ENCODE peak calls at places on chromosomes 6 and 20, in six cellular contexts. O is GM23338, L is DND-41, S is MM.1S, A is astrocyte, U is hepatocyte. M is an unnamed sample.

GRCh38 chr6:55980627-55981211 is 105.3 kb upstream of the BMP5 start:
- DNase-seq in O (peak), L (peak), S (peak), A (peak), U (peak), M (peak)

GRCh38 chr20:32411955-32412706 is 54.0 kb downstream of the ASXL1 start:
- DNase-seq in O (no peak), L (no peak), S (no peak), A (no peak), U (no peak), M (no peak)

GRCh38 chr20:13517801-13518200 is 120.9 kb downstream of the TASP1 start:
- DNase-seq in O (no peak), L (no peak), S (no peak), A (no peak), U (no peak), M (no peak)

GRCh38 chr6:14818422-14818884 is 427.4 kb upstream of the JARID2 start:
- DNase-seq in O (no peak), L (no peak), S (no peak), A (no peak), U (no peak), M (no peak)

GRCh38 chr6:72650081-72650745 is 28.3 kb downstream of the KCNQ5 start:
- DNase-seq in O (no peak), L (no peak), S (no peak), A (peak), U (no peak), M (no peak)

GRCh38 chr20:19275630-19276071 is 63.2 kb downstream of the SLC24A3 start:
- DNase-seq in O (no peak), L (no peak), S (no peak), A (no peak), U (peak), M (no peak)

GRCh38 chr6:30898750-30899360 is 9.2 kb upstream of the GTF2H4 start:
- DNase-seq in O (no peak), L (no peak), S (no peak), A (no peak), U (no peak), M (no peak)

GRCh38 chr20:36628076-36628475 is 17.9 kb downstream of the SLA2 start:
- DNase-seq in O (no peak), L (no peak), S (no peak), A (no peak), U (no peak), M (no peak)

GRCh38 chr6:29005183-29005885 is at the start of gene ZNF311:
- DNase-seq in O (peak), L (no peak), S (peak), A (peak), U (peak), M (no peak)

GRCh38 chr20:59835448-59836395 is 97.7 kb downstream of the SYCP2 start:
- DNase-seq in O (peak), L (peak), S (no peak), A (peak), U (peak), M (peak)

GRCh38 chr20:47544240-47544639 is 42.6 kb downstream of the NCOA3 start:
- DNase-seq in O (no peak), L (no peak), S (no peak), A (peak), U (no peak), M (no peak)

GRCh38 chr6:44064089-44064947 is 62.9 kb downstream of the MRPL14 start:
- DNase-seq in O (no peak), L (no peak), S (no peak), A (peak), U (peak), M (no peak)

GRCh38 chr6:30483677-30484279 is 5.5 kb upstream of the HLA-E start:
- DNase-seq in O (peak), L (peak), S (peak), A (peak), U (peak), M (no peak)

GRCh38 chr6:88815491-88815890 is 147.9 kb downstream of the RNGTT start:
- DNase-seq in O (no peak), L (no peak), S (no peak), A (no peak), U (no peak), M (no peak)

GRCh38 chr6:57072108-57072507 is 17.9 kb upstream of the ZNF451 start:
- DNase-seq in O (no peak), L (no peak), S (no peak), A (no peak), U (no peak), M (no peak)

GRCh38 chr20:43140719-43141118 is 49.0 kb downstream of the PTPRT start:
- DNase-seq in O (no peak), L (no peak), S (no peak), A (no peak), U (no peak), M (no peak)

GRCh38 chr20:46202758-46203509 is 84.8 kb downstream of the CD40 start:
- DNase-seq in O (no peak), L (no peak), S (no peak), A (no peak), U (no peak), M (no peak)

GRCh38 chr6:42726485-42727083 is 4.2 kb upstream of the PRPH2 start:
- DNase-seq in O (peak), L (peak), S (peak), A (peak), U (peak), M (no peak)

GRCh38 chr6:148323344-148323743 is 19.3 kb upstream of the SASH1 start:
- DNase-seq in O (no peak), L (no peak), S (no peak), A (no peak), U (no peak), M (no peak)

GRCh38 chr6:209432-210103 is 82.7 kb upstream of the DUSP22 start:
- DNase-seq in O (no peak), L (no peak), S (peak), A (no peak), U (no peak), M (no peak)

GRCh38 chr20:57179265-57179664 is 87.2 kb downstream of the BMP7 start:
- DNase-seq in O (peak), L (peak), S (no peak), A (no peak), U (no peak), M (no peak)

GRCh38 chr6:39047434-39048327 is 900 bp upstream of the GLP1R start:
- DNase-seq in O (no peak), L (no peak), S (no peak), A (no peak), U (no peak), M (no peak)

GRCh38 chr6:17879224-17879623 is 108.2 kb downstream of the KIF13A start:
- DNase-seq in O (no peak), L (no peak), S (no peak), A (peak), U (no peak), M (no peak)

GRCh38 chr6:158568549-158568948 is 8.7 kb downstream of the TMEM181 start:
- DNase-seq in O (no peak), L (no peak), S (no peak), A (no peak), U (no peak), M (no peak)

GRCh38 chr6:44096615-44097014 is 30.6 kb downstream of the MRPL14 start:
- DNase-seq in O (peak), L (peak), S (peak), A (peak), U (peak), M (no peak)

GRCh38 chr6:151350442-151351145 is 40.8 kb downstream of the ZBTB2 start:
- DNase-seq in O (no peak), L (no peak), S (no peak), A (no peak), U (no peak), M (no peak)
- TF ChIP-seq EZH2 in O (no peak), L (no peak), S (no peak), A (no peak), U (no peak), M (no peak)

GRCh38 chr20:49486064-49486463 is 3.6 kb upstream of the KCNB1 start:
- DNase-seq in O (no peak), L (no peak), S (no peak), A (no peak), U (no peak), M (no peak)

GRCh38 chr20:49485563-49485962 is 3.1 kb upstream of the KCNB1 start:
- DNase-seq in O (no peak), L (no peak), S (no peak), A (no peak), U (no peak), M (no peak)

GRCh38 chr20:49483706-49484101 is 1.2 kb upstream of the KCNB1 start:
- DNase-seq in O (peak), L (no peak), S (no peak), A (no peak), U (peak), M (no peak)

GRCh38 chr20:49483018-49483705 is 694 bp upstream of the KCNB1 start:
- DNase-seq in O (peak), L (no peak), S (no peak), A (no peak), U (peak), M (no peak)

DNA sequence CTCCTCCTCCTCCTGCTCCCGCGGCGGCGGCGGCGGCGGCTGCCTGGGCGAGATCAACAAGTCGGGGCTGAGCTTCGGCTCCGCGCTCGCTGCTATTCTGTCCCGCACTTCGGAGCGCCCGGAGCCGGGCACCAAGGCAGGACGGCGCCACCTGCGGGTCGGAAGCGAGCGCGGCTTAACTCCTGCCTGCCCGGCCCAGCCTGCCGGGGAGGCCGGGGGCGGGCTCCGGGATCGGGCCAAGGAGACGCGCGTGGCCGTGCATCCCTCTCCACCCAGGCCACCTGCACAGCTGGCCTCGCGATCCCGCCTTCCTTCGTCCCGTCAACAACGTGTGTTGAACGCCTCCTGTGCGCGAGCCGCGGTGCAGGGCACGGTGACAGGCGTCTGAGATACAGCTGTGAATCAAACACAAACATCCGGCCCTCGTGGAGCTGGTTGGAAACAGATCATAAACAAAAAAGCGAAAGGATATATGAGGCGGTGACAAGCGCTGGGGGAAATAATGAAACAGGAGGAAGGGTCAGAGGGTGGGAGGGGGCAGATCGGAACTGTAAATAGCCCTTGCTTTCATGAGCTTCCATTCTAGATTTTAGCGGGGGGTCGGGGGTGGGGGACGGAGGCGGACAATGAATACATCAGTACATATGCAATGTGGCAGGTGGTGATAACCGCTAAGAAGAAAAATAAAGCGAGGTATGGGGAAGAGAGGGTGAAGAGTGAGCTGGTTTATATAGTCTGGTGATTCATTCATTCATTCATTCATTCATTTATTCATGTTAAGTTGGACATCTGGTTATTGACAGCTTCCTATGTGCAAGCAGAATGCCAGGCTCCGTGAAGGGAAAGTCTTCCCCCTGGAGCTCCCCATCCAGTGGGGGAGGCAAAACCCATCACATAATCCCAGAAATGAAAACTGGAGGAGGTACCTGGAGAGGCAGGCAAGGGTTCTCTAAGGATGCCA is 2.0 kb upstream of the KCNB1 start:
- DNase-seq in O (peak), L (no peak), S (peak), A (peak), U (peak), M (no peak)
- TF ChIP-seq EZH2 in O (no peak), L (no peak), S (no peak), A (peak), U (no peak), M (no peak)

GRCh38 chr20:62818592-62819493 is 2.0 kb downstream of the COL9A3 start:
- DNase-seq in O (no peak), L (no peak), S (no peak), A (no peak), U (peak), M (no peak)

GRCh38 chr20:62816031-62816878 is 595 bp upstream of the COL9A3 start:
- DNase-seq in O (peak), L (no peak), S (no peak), A (no peak), U (no peak), M (no peak)

GRCh38 chr20:62815066-62815991 is 1.5 kb upstream of the COL9A3 start:
- DNase-seq in O (peak), L (no peak), S (no peak), A (peak), U (peak), M (no peak)

GRCh38 chr20:62817975-62818591 is 1.2 kb downstream of the COL9A3 start:
- DNase-seq in O (no peak), L (no peak), S (no peak), A (no peak), U (no peak), M (no peak)

GRCh38 chr20:62816879-62817873 is at the start of gene COL9A3:
- DNase-seq in O (peak), L (no peak), S (no peak), A (no peak), U (peak), M (no peak)
- TF ChIP-seq EZH2 in O (no peak), L (no peak), S (no peak), A (peak), U (no peak), M (no peak)

GRCh38 chr6:108200631-108201030 is 34.8 kb downstream of the NR2E1 start:
- DNase-seq in O (no peak), L (no peak), S (no peak), A (peak), U (peak), M (no peak)

GRCh38 chr6:108198761-108199498 is 33.1 kb downstream of the NR2E1 start:
- DNase-seq in O (no peak), L (no peak), S (no peak), A (no peak), U (no peak), M (no peak)

GRCh38 chr6:108200186-108200585 is 34.4 kb downstream of the NR2E1 start:
- DNase-seq in O (no peak), L (no peak), S (no peak), A (no peak), U (no peak), M (no peak)

GRCh38 chr6:108207013-108207412 is 41.2 kb downstream of the NR2E1 start:
- DNase-seq in O (no peak), L (no peak), S (no peak), A (no peak), U (no peak), M (no peak)

GRCh38 chr6:108203189-108204119 is 37.6 kb downstream of the NR2E1 start:
- DNase-seq in O (no peak), L (no peak), S (no peak), A (no peak), U (no peak), M (no peak)
- TF ChIP-seq EZH2 in O (no peak), L (no peak), S (no peak), A (no peak), U (no peak), M (no peak)

DNA sequence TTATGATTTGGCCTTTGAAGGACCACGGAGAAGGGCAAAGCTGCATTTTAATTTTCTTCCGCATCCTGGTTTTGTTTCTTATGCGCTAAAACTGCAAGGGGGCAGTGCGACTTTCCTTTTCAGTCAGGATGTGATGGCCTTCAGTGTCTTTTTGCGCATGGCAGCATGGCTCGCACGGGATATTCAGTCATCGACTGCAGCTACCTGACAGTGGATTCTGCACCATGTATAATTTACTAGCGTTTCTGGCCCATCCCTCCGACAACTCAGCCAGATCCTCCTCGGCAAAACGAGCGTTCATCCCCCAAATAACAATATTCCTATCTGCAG is 2.2 kb downstream of the LAMP5 start:
- DNase-seq in O (peak), L (no peak), S (peak), A (no peak), U (no peak), M (no peak)
- TF ChIP-seq EZH2 in O (peak), L (no peak), S (no peak), A (no peak), U (no peak), M (no peak)

DNA sequence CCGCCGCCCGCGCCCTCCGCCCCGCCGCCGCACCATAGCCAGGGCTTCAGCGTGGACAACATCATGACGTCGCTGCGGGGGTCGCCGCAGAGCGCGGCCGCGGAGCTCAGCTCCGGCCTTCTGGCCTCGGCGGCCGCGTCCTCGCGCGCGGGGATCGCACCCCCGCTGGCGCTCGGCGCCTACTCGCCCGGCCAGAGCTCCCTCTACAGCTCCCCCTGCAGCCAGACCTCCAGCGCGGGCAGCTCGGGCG is 1.5 kb downstream of the FOXC1 start:
- DNase-seq in O (peak), L (no peak), S (no peak), A (no peak), U (peak), M (no peak)
- TF ChIP-seq EZH2 in O (no peak), L (no peak), S (no peak), A (peak), U (peak), M (no peak)